ENCODE peak calls at places on chromosomes 7 and 10, in eight cellular contexts. M is prostate gland; U is CD4-positive, alpha-beta memory T cell; V is fibroblast of the aortic adventitia; T is small intestine; C is GM12865; I is astrocyte; E is A549. R is an unnamed sample.

GRCh38 chr7:150406311-150406564 is 27.1 kb downstream of the ZNF775 start:
- DNase-seq in M (no peak), U (peak), V (no peak), T (no peak), C (no peak), I (no peak), E (no peak), R (no peak)

GRCh38 chr10:958106-958505 is 26.6 kb upstream of the LARP4B start:
- DNase-seq in M (no peak), U (no peak), V (no peak), T (no peak), C (no peak), I (no peak), E (no peak), R (no peak)

GRCh38 chr7:137967143-137968018 is 34.5 kb downstream of the CREB3L2 start:
- DNase-seq in M (no peak), U (no peak), V (no peak), T (no peak), C (no peak), I (peak), E (peak), R (peak)

GRCh38 chr7:102433319-102434038 is at the start of gene ORAI2:
- DNase-seq in M (peak), U (peak), V (peak), T (peak), C (peak), I (peak), E (peak), R (no peak)

GRCh38 chr10:30466466-30466865 is 32.5 kb downstream of the MAP3K8 start:
- DNase-seq in M (no peak), U (no peak), V (no peak), T (no peak), C (no peak), I (no peak), E (no peak), R (no peak)

GRCh38 chr10:13930123-13930522 is 343.4 kb downstream of the PRPF18 start:
- DNase-seq in M (no peak), U (peak), V (peak), T (peak), C (no peak), I (no peak), E (no peak), R (no peak)

GRCh38 chr10:52326382-52326781 is 12.3 kb downstream of the DKK1 start:
- DNase-seq in M (no peak), U (no peak), V (no peak), T (no peak), C (no peak), I (no peak), E (no peak), R (no peak)

GRCh38 chr7:120833551-120833950 is 24.4 kb downstream of the TSPAN12 start:
- DNase-seq in M (no peak), U (no peak), V (no peak), T (no peak), C (peak), I (no peak), E (no peak), R (no peak)

GRCh38 chr7:131840291-131840690 is 283.9 kb upstream of the PODXL start:
- DNase-seq in M (no peak), U (no peak), V (no peak), T (no peak), C (no peak), I (no peak), E (no peak), R (no peak)

GRCh38 chr10:43206391-43207235 is 60.3 kb downstream of the RASGEF1A start:
- DNase-seq in M (no peak), U (no peak), V (no peak), T (no peak), C (no peak), I (no peak), E (no peak), R (no peak)

GRCh38 chr7:80374321-80374720 is 137.5 kb downstream of the GNAT3 start:
- DNase-seq in M (no peak), U (no peak), V (no peak), T (no peak), C (no peak), I (no peak), E (no peak), R (no peak)

GRCh38 chr10:100894589-100895294 is 18.0 kb upstream of the SLF2 start:
- DNase-seq in M (no peak), U (no peak), V (no peak), T (no peak), C (no peak), I (no peak), E (no peak), R (no peak)

GRCh38 chr7:47492720-47493119 is 89.2 kb downstream of the TNS3 start:
- DNase-seq in M (no peak), U (no peak), V (no peak), T (no peak), C (no peak), I (peak), E (no peak), R (no peak)

GRCh38 chr10:32332299-32332750 is 14.6 kb downstream of the EPC1 start:
- DNase-seq in M (no peak), U (peak), V (no peak), T (peak), C (peak), I (peak), E (peak), R (no peak)

GRCh38 chr7:27241189-27242045 is 1.2 kb upstream of the EVX1 start:
- DNase-seq in M (no peak), U (no peak), V (no peak), T (no peak), C (no peak), I (no peak), E (no peak), R (no peak)

GRCh38 chr7:27243340-27244163 is 950 bp downstream of the EVX1 start:
- DNase-seq in M (no peak), U (no peak), V (no peak), T (no peak), C (no peak), I (no peak), E (no peak), R (no peak)

GRCh38 chr7:27244488-27245123 is 2.0 kb downstream of the EVX1 start:
- DNase-seq in M (no peak), U (no peak), V (no peak), T (no peak), C (no peak), I (no peak), E (no peak), R (no peak)

GRCh38 chr7:27242046-27242579 is 489 bp upstream of the EVX1 start:
- DNase-seq in M (no peak), U (no peak), V (no peak), T (no peak), C (no peak), I (no peak), E (no peak), R (no peak)

GRCh38 chr7:27242580-27243339 is at the start of gene EVX1:
- DNase-seq in M (peak), U (peak), V (no peak), T (no peak), C (no peak), I (no peak), E (peak), R (no peak)
- H3K4me3 ChIP-seq in M (peak), U (no peak), V (no peak), T (no peak), C (no peak), I (no peak), E (peak), R (no peak)

GRCh38 chr7:55019329-55019690 is 493 bp downstream of the EGFR start:
- DNase-seq in M (peak), U (no peak), V (no peak), T (peak), C (no peak), I (no peak), E (no peak), R (no peak)

GRCh38 chr7:55021951-55022617 is 3.3 kb downstream of the EGFR start:
- DNase-seq in M (no peak), U (no peak), V (peak), T (no peak), C (no peak), I (peak), E (no peak), R (no peak)

GRCh38 chr7:55019691-55020480 is 1.1 kb downstream of the EGFR start:
- DNase-seq in M (peak), U (no peak), V (no peak), T (peak), C (no peak), I (no peak), E (no peak), R (no peak)

GRCh38 chr7:55021053-55021452 is 2.2 kb downstream of the EGFR start:
- DNase-seq in M (peak), U (no peak), V (no peak), T (no peak), C (no peak), I (no peak), E (no peak), R (no peak)

GRCh38 chr7:55020481-55020871 is 1.7 kb downstream of the EGFR start:
- DNase-seq in M (peak), U (no peak), V (peak), T (peak), C (no peak), I (peak), E (peak), R (peak)
- H3K4me3 ChIP-seq in M (peak), U (no peak), V (peak), T (peak), C (no peak), I (peak), E (peak), R (peak)

DNA sequence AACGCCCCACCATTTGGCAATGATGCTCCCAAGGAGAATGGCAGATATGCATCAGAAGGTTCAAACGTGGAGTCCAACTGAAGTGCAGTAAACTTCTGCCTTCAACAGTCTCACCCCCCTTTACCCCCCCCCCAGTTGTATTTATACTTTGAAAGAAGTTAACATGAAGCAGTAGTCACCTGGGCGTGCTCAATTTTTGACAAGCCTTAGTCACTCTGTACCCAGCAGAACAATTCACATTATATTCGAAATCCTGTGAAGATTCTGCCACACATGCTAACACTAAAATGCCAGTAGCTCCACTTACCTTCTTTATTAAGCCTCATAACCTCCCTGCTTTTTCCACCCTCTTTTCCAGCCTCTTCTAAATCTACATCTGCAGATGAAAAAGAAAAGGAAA is 894 bp downstream of the ATXN7L1 start:
- DNase-seq in M (no peak), U (no peak), V (peak), T (no peak), C (no peak), I (no peak), E (no peak), R (no peak)
- H3K4me3 ChIP-seq in M (peak), U (peak), V (peak), T (no peak), C (no peak), I (peak), E (peak), R (peak)

DNA sequence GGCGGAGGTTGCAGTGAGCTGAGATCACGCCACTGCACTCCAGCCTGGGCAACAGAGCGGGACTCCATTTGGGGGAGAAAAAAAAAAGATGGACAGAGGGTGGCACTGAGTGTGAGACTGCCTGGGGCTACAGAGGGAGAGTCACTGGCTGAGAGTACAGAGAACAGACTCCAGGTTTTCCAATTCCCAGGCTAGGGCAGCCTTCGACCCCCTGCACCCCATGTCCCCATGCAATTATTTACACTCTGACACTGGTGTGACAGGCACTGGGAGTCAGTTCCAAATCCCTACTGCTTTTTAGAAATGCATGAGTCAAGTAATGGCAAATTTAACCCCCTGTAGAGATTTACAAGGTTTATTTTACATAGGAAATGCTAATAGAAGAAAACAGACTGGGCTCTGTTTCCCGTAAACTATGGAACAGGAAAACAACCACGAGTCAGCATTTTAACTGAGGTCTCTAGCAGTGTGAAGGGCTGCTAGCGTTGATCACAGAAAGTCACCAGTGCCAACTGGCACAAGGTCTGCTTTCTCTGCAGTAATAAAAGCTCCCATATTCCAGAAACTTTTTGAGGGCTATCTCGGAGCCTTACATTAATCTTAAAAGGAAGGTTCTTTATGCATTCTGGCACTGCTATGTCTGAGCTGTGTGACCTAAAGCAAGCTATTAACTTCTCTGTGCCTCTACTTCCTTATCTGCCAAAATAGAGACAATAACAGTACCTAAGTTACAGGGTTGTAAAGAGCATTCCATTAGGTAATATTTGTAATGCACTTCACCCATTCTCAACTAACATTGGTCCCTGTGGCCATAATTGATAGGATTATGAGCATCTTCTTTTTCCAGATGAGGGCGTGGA is 28.2 kb downstream of the NOD1 start:
- DNase-seq in M (no peak), U (no peak), V (no peak), T (no peak), C (no peak), I (no peak), E (no peak), R (no peak)
- H3K4me3 ChIP-seq in M (no peak), U (no peak), V (no peak), T (no peak), C (no peak), I (no peak), E (no peak), R (no peak)

GRCh38 chr7:139640678-139641077 is 117.2 kb downstream of the CLEC2L start:
- DNase-seq in M (no peak), U (no peak), V (no peak), T (no peak), C (no peak), I (no peak), E (no peak), R (no peak)

GRCh38 chr7:139635521-139636240 is 112.2 kb downstream of the CLEC2L start:
- DNase-seq in M (no peak), U (peak), V (no peak), T (no peak), C (no peak), I (no peak), E (no peak), R (no peak)

GRCh38 chr7:139642283-139642682 is 118.8 kb downstream of the CLEC2L start:
- DNase-seq in M (no peak), U (no peak), V (no peak), T (no peak), C (no peak), I (no peak), E (no peak), R (no peak)

GRCh38 chr7:139641337-139641992 is 118.0 kb downstream of the CLEC2L start:
- DNase-seq in M (no peak), U (no peak), V (no peak), T (peak), C (no peak), I (no peak), E (no peak), R (no peak)

DNA sequence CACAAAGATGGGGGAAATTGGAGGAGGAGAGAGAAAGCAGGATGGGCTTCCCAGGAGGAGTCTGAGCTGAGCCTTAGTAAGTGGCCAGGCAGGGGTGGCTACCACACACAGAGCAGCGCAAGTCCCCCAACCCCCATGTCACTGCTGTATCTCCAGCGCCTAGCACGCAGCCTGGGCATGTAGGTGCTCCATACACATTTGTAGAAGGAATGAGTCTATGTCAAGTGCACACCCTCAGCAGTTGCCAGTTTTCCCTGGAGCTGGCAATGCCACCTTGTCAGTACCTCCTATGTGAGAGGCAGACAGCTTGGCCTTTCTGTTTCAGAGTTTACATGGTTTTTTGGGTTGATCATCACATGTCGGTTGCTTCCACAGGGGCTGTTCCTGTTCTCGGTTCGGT is 116.1 kb downstream of the CLEC2L start:
- DNase-seq in M (no peak), U (no peak), V (no peak), T (no peak), C (no peak), I (no peak), E (no peak), R (no peak)
- H3K4me3 ChIP-seq in M (no peak), U (no peak), V (no peak), T (no peak), C (no peak), I (no peak), E (no peak), R (no peak)

DNA sequence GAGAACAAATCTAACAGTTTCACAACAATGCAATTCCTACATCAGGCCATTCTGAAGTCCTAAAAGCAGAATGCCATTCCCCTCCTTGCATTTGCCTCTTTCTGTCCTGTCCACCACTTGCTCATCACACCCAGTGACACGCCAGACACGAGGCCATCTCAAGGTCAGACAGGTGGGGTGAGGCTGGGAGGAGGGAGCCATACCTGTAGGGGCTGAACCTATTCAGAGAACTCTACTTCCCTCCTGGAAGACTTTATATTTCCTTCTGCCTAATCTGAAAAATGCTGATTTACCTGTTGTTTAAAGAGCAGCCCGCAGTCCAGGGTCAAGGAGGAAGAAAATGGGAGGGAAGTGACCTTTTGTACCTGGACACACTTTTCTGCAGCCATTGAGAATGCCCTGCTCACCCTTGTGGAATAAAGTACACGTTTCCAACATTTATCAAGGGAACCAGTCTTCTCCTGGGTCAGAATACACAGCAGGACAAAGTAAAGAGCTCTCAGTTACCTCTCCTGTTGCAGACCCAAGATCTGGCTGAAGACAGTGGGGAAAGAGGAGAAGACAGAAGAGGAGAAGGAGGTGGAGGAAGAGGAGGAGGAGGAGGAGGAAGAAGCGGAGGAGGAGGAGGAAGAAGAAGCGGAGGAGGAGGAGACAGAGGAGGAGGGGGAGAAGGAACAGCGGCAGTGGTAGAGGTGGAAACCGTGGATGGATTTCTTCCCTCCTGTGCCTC is 1.1 kb upstream of the BLNK start:
- DNase-seq in M (no peak), U (no peak), V (no peak), T (peak), C (peak), I (no peak), E (no peak), R (no peak)
- H3K4me3 ChIP-seq in M (no peak), U (no peak), V (no peak), T (no peak), C (peak), I (no peak), E (no peak), R (no peak)

GRCh38 chr10:97683556-97684357 is 3.3 kb downstream of the AVPI1 start:
- DNase-seq in M (no peak), U (no peak), V (peak), T (peak), C (no peak), I (peak), E (peak), R (no peak)

GRCh38 chr10:97686962-97687784 is at the start of gene AVPI1:
- DNase-seq in M (peak), U (peak), V (peak), T (peak), C (peak), I (peak), E (peak), R (peak)

GRCh38 chr10:97685395-97685958 is 1.6 kb downstream of the AVPI1 start:
- DNase-seq in M (no peak), U (no peak), V (peak), T (peak), C (no peak), I (no peak), E (peak), R (no peak)

GRCh38 chr10:97686301-97686961 is 610 bp downstream of the AVPI1 start:
- DNase-seq in M (no peak), U (peak), V (no peak), T (peak), C (peak), I (no peak), E (peak), R (no peak)

GRCh38 chr10:97684866-97685394 is 2.1 kb downstream of the AVPI1 start:
- DNase-seq in M (no peak), U (no peak), V (peak), T (peak), C (no peak), I (no peak), E (no peak), R (no peak)
- H3K4me3 ChIP-seq in M (peak), U (no peak), V (peak), T (no peak), C (no peak), I (no peak), E (peak), R (peak)

GRCh38 chr7:101200862-101201599 is at the start of gene MOGAT3:
- DNase-seq in M (no peak), U (no peak), V (no peak), T (peak), C (no peak), I (no peak), E (no peak), R (no peak)
- H3K4me3 ChIP-seq in M (peak), U (no peak), V (no peak), T (no peak), C (no peak), I (no peak), E (no peak), R (no peak)

R was measured in retinal pigment epithelial cell.